ENCODE peak calls at places on chromosomes 11 and 22, in six cellular contexts. S, A, O, M, V and U are unnamed samples.

GRCh38 chr22:42280836-42281235 is 10.4 kb upstream of the TCF20 start:
- DNase-seq in S (no peak), O (no peak), M (no peak), V (no peak), A (no peak), U (no peak)

GRCh38 chr11:106961518-106961917 is 56.8 kb downstream of the GUCY1A2 start:
- DNase-seq in V (no peak), S (no peak), A (peak), O (no peak), M (no peak), U (no peak)

GRCh38 chr22:49391436-49391835 is 436.2 kb downstream of the BRD1 start:
- DNase-seq in V (no peak), M (no peak), O (peak), A (no peak), S (no peak), U (no peak)

GRCh38 chr11:14125529-14125928 is 163.0 kb downstream of the SPON1 start:
- DNase-seq in S (no peak), A (no peak), O (no peak), V (no peak), M (no peak), U (no peak)

GRCh38 chr11:33227578-33228261 is 29.5 kb upstream of the HIPK3 start:
- DNase-seq in S (no peak), A (peak), V (no peak), M (no peak), O (no peak), U (no peak)

GRCh38 chr11:337711-338110 is 17.1 kb upstream of the IFITM3 start:
- DNase-seq in A (no peak), S (no peak), O (no peak), M (no peak), V (no peak), U (no peak)

GRCh38 chr11:12539570-12539969 is 134.7 kb upstream of the TEAD1 start:
- DNase-seq in O (no peak), V (no peak), S (no peak), A (peak), M (no peak), U (no peak)

GRCh38 chr22:17407643-17408042 is 38.4 kb downstream of the CECR2 start:
- DNase-seq in S (no peak), M (no peak), V (no peak), O (no peak), A (no peak), U (no peak)

GRCh38 chr11:76615950-76616349 is 54.6 kb downstream of the LRRC32 start:
- DNase-seq in M (no peak), A (peak), S (peak), V (no peak), O (no peak), U (no peak)

GRCh38 chr11:71485063-71485399 is 32.0 kb downstream of the NADSYN1 start:
- DNase-seq in V (no peak), O (no peak), A (no peak), M (no peak), S (no peak), U (no peak)

DNA sequence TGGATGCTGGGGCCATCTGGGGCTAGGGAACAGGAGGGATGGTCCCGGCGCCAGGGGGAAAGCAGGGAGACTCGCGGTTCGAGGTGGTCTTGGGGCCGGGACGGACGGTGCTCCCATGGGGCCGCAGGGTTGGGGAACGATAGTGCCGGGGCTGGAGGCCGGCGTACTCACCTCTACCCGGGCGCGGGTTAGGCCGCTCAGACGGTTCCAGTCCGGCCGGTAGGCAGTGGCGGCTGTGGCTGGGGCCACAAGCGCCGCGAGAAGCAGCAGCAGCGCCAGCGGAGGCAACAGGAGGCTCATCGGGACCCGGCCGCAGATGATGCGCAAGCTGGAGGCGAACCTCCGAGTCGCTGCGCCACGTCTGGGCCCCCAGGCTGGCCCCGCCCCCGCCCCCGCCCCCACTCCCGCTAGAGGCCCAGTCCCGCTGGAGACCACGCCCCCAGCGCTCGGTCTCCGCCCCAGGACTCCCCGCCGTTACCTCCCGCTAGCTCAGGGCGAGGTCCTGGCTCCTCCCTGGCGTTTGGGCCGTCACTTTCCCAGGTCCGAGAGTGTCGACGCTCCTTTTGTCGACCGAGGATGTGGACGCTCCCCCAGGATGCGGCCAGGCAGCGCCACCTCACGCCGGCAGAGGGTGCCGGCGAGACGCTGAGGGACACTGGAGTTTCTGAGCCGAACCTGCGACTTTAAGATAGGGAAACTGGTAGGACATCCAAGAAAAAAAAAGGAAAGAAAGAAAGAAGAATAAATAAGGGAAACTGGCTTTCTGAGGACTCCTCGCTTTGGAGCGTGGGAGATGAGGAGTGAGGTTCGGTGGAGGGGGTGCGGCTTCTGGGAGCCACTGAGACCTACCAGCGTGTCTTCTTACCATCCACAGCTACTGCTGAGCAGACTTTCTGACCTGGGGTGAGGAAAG is at the start of gene SELENOM:
- DNase-seq in O (peak), A (peak), M (peak), V (peak), S (peak), U (peak)
- TF ChIP-seq CTCF in O (peak), A (peak), M (peak), V (peak), S (peak), U (peak)

DNA sequence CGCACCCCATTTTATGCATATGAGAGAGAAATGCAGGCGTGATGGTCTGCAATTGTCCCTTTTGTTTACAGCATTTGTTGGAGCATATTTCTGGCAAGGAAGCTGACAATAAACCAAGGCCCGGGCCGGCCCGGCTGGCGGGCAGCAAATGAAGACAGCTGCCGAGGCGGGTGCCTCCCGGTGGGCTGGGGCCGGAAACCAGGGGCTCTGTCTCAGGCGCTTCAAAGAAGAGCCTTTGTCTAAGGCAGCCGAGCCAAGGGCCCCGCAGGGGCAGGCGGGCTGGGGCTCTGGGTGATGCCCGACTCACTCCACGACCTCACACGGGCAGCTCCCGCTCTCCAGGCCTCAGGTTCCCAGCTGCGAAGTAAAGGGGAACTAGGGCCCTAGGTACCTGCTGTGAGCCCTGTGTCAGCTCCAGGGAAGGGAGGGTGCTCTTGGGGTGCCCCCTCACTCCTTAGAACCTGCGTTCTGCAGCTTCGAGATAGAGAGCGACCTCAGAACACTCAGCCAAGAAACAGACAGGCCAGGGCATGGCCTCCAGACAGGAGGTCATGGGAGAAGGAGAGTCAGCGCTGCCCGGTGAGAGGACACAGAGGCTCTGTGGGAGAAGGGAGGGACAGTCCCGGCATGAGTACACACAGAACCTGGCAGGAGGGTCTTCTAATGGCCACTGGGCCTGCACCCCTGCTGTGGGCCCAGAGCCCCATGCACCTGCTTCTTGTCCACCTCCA is 2.4 kb downstream of the LINC01488 start:
- DNase-seq in O (no peak), M (no peak), S (no peak), A (no peak), V (no peak), U (no peak)
- TF ChIP-seq CTCF in O (no peak), M (no peak), S (no peak), A (no peak), V (no peak), U (no peak)

GRCh38 chr22:21078916-21079315 is 33.2 kb downstream of the LRRC74B start:
- DNase-seq in M (no peak), A (no peak), O (no peak), V (no peak), S (no peak), U (no peak)

GRCh38 chr22:21079493-21079892 is 33.7 kb downstream of the LRRC74B start:
- DNase-seq in M (no peak), S (no peak), O (no peak), V (no peak), A (no peak), U (no peak)

GRCh38 chr22:21082248-21082647 is 36.5 kb downstream of the LRRC74B start:
- DNase-seq in V (no peak), M (no peak), S (no peak), O (no peak), A (peak), U (no peak)

GRCh38 chr22:21077884-21078508 is 32.2 kb downstream of the LRRC74B start:
- DNase-seq in V (no peak), S (no peak), M (no peak), A (no peak), O (no peak), U (no peak)

DNA sequence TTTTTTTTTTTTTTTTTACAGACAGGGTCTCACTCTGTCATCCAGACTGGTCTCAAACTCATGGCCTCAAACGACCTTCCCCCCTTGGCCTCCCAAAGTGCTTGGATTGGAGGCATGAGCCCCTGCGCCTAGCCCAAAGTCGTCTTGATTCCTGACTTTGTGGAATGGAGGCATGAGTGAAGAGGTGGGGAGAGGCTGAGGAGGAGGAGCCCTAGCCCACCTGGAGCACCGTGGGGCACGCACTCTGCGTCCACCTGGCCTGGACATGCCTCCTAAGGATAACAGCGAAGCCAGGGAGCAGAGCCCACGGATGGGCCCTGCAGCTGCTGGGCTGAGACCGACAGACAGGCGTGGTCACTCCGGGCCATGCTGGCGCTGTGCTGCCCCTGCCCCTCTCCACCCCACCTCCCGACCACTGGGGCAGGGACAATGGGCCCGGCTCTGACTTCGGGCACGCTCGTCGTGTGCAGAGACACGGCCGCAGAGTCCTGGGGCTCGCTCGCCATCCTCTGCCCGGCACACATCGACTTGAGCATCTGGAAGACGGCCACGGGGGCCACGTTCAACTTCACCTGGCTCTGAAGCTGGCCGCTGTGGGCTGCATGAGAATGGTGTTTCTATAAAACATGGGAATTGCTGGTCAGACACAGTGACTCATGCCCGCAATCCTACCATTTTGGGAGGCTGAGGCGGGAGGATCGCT is 34.8 kb downstream of the LRRC74B start:
- DNase-seq in M (no peak), V (no peak), S (no peak), A (no peak), O (no peak), U (no peak)
- TF ChIP-seq CTCF in M (no peak), V (no peak), S (no peak), A (no peak), O (no peak), U (no peak)

DNA sequence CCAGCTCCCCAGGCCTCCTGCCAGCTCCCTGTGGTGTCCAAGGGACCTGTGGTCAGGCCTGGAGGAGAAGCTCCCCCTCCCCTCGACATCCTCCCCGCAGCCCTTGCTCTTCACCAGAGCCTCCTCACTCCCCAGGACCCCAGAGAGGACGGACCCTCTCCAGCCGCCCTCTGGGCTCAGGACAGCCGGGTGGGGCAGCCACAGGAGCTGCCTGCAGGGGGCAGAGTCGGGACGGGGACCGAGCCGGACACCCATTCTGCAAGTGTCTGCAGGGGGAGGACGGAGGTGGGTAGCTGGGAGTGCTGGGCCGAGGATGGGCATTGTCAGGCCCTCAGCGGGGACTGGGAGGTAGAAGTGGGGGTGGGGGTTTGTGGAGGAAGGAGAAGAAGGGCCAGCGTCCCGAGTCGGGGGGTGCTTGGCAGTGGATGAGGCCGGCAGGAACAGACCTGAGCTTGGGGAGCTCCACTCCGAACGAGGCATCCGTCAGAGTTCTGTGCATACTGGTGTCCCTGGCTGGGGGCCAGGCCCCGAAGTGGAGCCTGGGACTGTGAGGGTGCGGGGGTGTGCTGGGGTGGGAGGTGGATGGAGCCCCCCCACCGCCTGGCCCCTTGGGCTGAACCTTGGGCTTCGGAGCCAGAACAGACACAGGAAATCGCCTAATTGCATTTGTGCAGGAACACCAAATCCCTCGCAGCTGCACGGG is 15.2 kb downstream of the PRR33 start:
- DNase-seq in S (peak), O (peak), V (peak), A (no peak), M (peak), U (no peak)
- TF ChIP-seq CTCF in S (peak), O (no peak), V (peak), A (peak), M (peak), U (peak)

GRCh38 chr11:87501388-87501787 is 463.7 kb downstream of the TMEM135 start:
- DNase-seq in S (no peak), M (no peak), O (no peak), A (no peak), V (no peak), U (no peak)
- TF ChIP-seq CTCF in S (no peak), M (peak), O (no peak), A (no peak), V (peak), U (no peak)